ENCODE peak calls at places on chromosomes 5 and 9, in four cellular contexts. One of them, this sample, is unnamed.

GRCh38 chr9:112753725-112754124 is 3.2 kb downstream of the SNX30 start:
- DNase-seq in RWPE1: peak
- DNase-seq in stimulated activated CD4-positive, alpha-beta T cell treated with anti-CD3 and anti-CD28 coated beads, TNF-alpha, amount 100 ng/mL, for 4 hours: no peak
- DNase-seq in MCF 10A: peak
- DNase-seq in this sample: no peak

GRCh38 chr5:158644301-158644700 is 455.4 kb downstream of the EBF1 start:
- DNase-seq in RWPE1: no peak
- DNase-seq in MCF 10A: no peak
- DNase-seq in stimulated activated CD4-positive, alpha-beta T cell treated with anti-CD3 and anti-CD28 coated beads, TNF-alpha, amount 100 ng/mL, for 4 hours: no peak
- DNase-seq in this sample: no peak

GRCh38 chr9:96646081-96646991 is 8.8 kb downstream of the PRXL2C start:
- DNase-seq in RWPE1: no peak
- DNase-seq in MCF 10A: peak
- DNase-seq in stimulated activated CD4-positive, alpha-beta T cell treated with anti-CD3 and anti-CD28 coated beads, TNF-alpha, amount 100 ng/mL, for 4 hours: no peak
- DNase-seq in this sample: no peak

GRCh38 chr5:38825494-38825893 is 20.3 kb upstream of the OSMR start:
- DNase-seq in MCF 10A: peak
- DNase-seq in RWPE1: peak
- DNase-seq in stimulated activated CD4-positive, alpha-beta T cell treated with anti-CD3 and anti-CD28 coated beads, TNF-alpha, amount 100 ng/mL, for 4 hours: no peak
- DNase-seq in this sample: no peak

GRCh38 chr5:75616961-75617660 is 5.9 kb downstream of the ANKDD1B start:
- DNase-seq in RWPE1: no peak
- DNase-seq in stimulated activated CD4-positive, alpha-beta T cell treated with anti-CD3 and anti-CD28 coated beads, TNF-alpha, amount 100 ng/mL, for 4 hours: no peak
- DNase-seq in MCF 10A: no peak
- DNase-seq in this sample: no peak

GRCh38 chr9:35919212-35920003 is 10.1 kb downstream of the SPAAR start:
- DNase-seq in MCF 10A: no peak
- DNase-seq in RWPE1: no peak
- DNase-seq in stimulated activated CD4-positive, alpha-beta T cell treated with anti-CD3 and anti-CD28 coated beads, TNF-alpha, amount 100 ng/mL, for 4 hours: no peak
- DNase-seq in this sample: no peak

GRCh38 chr5:111800351-111800750 is 43.4 kb upstream of the NREP start:
- DNase-seq in MCF 10A: no peak
- DNase-seq in stimulated activated CD4-positive, alpha-beta T cell treated with anti-CD3 and anti-CD28 coated beads, TNF-alpha, amount 100 ng/mL, for 4 hours: no peak
- DNase-seq in RWPE1: no peak
- DNase-seq in this sample: no peak

GRCh38 chr5:63686938-63687337 is 275.3 kb downstream of the HTR1A start:
- DNase-seq in MCF 10A: peak
- DNase-seq in stimulated activated CD4-positive, alpha-beta T cell treated with anti-CD3 and anti-CD28 coated beads, TNF-alpha, amount 100 ng/mL, for 4 hours: no peak
- DNase-seq in RWPE1: no peak
- DNase-seq in this sample: no peak

GRCh38 chr5:127876384-127876783 is 173.2 kb downstream of the CCDC192 start:
- DNase-seq in MCF 10A: no peak
- DNase-seq in RWPE1: no peak
- DNase-seq in stimulated activated CD4-positive, alpha-beta T cell treated with anti-CD3 and anti-CD28 coated beads, TNF-alpha, amount 100 ng/mL, for 4 hours: no peak
- DNase-seq in this sample: no peak

GRCh38 chr5:151405334-151405872 is 42.0 kb upstream of the SLC36A1 start:
- DNase-seq in MCF 10A: no peak
- DNase-seq in RWPE1: no peak
- DNase-seq in stimulated activated CD4-positive, alpha-beta T cell treated with anti-CD3 and anti-CD28 coated beads, TNF-alpha, amount 100 ng/mL, for 4 hours: no peak
- DNase-seq in this sample: no peak

GRCh38 chr9:36211510-36211909 is 20.8 kb downstream of the CLTA start:
- DNase-seq in RWPE1: no peak
- DNase-seq in stimulated activated CD4-positive, alpha-beta T cell treated with anti-CD3 and anti-CD28 coated beads, TNF-alpha, amount 100 ng/mL, for 4 hours: no peak
- DNase-seq in MCF 10A: no peak
- DNase-seq in this sample: no peak

GRCh38 chr5:38515648-38516047 is 40.8 kb downstream of the LIFR start:
- DNase-seq in RWPE1: peak
- DNase-seq in stimulated activated CD4-positive, alpha-beta T cell treated with anti-CD3 and anti-CD28 coated beads, TNF-alpha, amount 100 ng/mL, for 4 hours: no peak
- DNase-seq in MCF 10A: peak
- DNase-seq in this sample: no peak

GRCh38 chr5:170434953-170435605 is 45.9 kb upstream of the KCNMB1 start:
- DNase-seq in stimulated activated CD4-positive, alpha-beta T cell treated with anti-CD3 and anti-CD28 coated beads, TNF-alpha, amount 100 ng/mL, for 4 hours: peak
- DNase-seq in MCF 10A: peak
- DNase-seq in RWPE1: peak
- DNase-seq in this sample: no peak